ENCODE peak calls at places on chromosomes 16 and 17, in nine cellular contexts. One of them, this sample, is unnamed.

GRCh38 chr16:55588799-55589198 is 22.3 kb downstream of the CAPNS2 start:
- DNase-seq in Right ventricle myocardium superior: no peak
- DNase-seq in astrocyte of the spinal cord: no peak
- DNase-seq in cardiac fibroblast: no peak
- DNase-seq in naive thymus-derived CD8-positive, alpha-beta T cell: no peak
- DNase-seq in T-helper 9 cell: no peak
- DNase-seq in GM13977: no peak
- DNase-seq in skeletal muscle cell: no peak
- DNase-seq in memory B cell: no peak
- DNase-seq in this sample: no peak

GRCh38 chr16:53220585-53220984 is 165.8 kb downstream of the CHD9 start:
- DNase-seq in Right ventricle myocardium superior: no peak
- DNase-seq in astrocyte of the spinal cord: peak; percentile 26
- DNase-seq in cardiac fibroblast: peak; percentile 76
- DNase-seq in naive thymus-derived CD8-positive, alpha-beta T cell: peak; percentile 11
- DNase-seq in T-helper 9 cell: no peak
- DNase-seq in GM13977: no peak
- DNase-seq in skeletal muscle cell: peak; percentile 14
- DNase-seq in memory B cell: no peak
- DNase-seq in this sample: no peak

GRCh38 chr16:86158688-86159360 is 259.9 kb downstream of the IRF8 start:
- DNase-seq in Right ventricle myocardium superior: no peak
- DNase-seq in astrocyte of the spinal cord: no peak
- DNase-seq in cardiac fibroblast: peak; percentile 10
- DNase-seq in naive thymus-derived CD8-positive, alpha-beta T cell: no peak
- DNase-seq in T-helper 9 cell: no peak
- DNase-seq in GM13977: no peak
- DNase-seq in skeletal muscle cell: no peak
- DNase-seq in memory B cell: no peak
- DNase-seq in this sample: no peak

GRCh38 chr16:50940275-50940854 is 198.5 kb downstream of the CYLD start:
- DNase-seq in Right ventricle myocardium superior: no peak
- DNase-seq in astrocyte of the spinal cord: no peak
- DNase-seq in cardiac fibroblast: no peak
- DNase-seq in naive thymus-derived CD8-positive, alpha-beta T cell: no peak
- DNase-seq in T-helper 9 cell: no peak
- DNase-seq in GM13977: no peak
- DNase-seq in skeletal muscle cell: no peak
- DNase-seq in memory B cell: no peak
- DNase-seq in this sample: no peak

GRCh38 chr17:1474402-1475189 is 17.9 kb downstream of the MYO1C start:
- DNase-seq in Right ventricle myocardium superior: no peak
- DNase-seq in astrocyte of the spinal cord: no peak
- DNase-seq in cardiac fibroblast: no peak
- DNase-seq in naive thymus-derived CD8-positive, alpha-beta T cell: no peak
- DNase-seq in T-helper 9 cell: no peak
- DNase-seq in GM13977: peak; percentile 89
- DNase-seq in skeletal muscle cell: no peak
- DNase-seq in memory B cell: no peak
- DNase-seq in this sample: peak; percentile 84

GRCh38 chr16:87833548-87833947 is 35.8 kb downstream of the SLC7A5 start:
- DNase-seq in Right ventricle myocardium superior: no peak
- DNase-seq in astrocyte of the spinal cord: no peak
- DNase-seq in cardiac fibroblast: no peak
- DNase-seq in naive thymus-derived CD8-positive, alpha-beta T cell: no peak
- DNase-seq in T-helper 9 cell: no peak
- DNase-seq in GM13977: no peak
- DNase-seq in skeletal muscle cell: no peak
- DNase-seq in memory B cell: no peak
- DNase-seq in this sample: no peak

GRCh38 chr16:1774456-1774795 is 1.5 kb upstream of the MRPS34 start:
- DNase-seq in Right ventricle myocardium superior: no peak
- DNase-seq in astrocyte of the spinal cord: no peak
- DNase-seq in cardiac fibroblast: no peak
- DNase-seq in naive thymus-derived CD8-positive, alpha-beta T cell: no peak
- DNase-seq in T-helper 9 cell: no peak
- DNase-seq in GM13977: no peak
- DNase-seq in skeletal muscle cell: no peak
- DNase-seq in memory B cell: no peak
- DNase-seq in this sample: no peak

GRCh38 chr16:56930516-56931252 is 1.3 kb upstream of the HERPUD1 start:
- DNase-seq in Right ventricle myocardium superior: no peak
- DNase-seq in astrocyte of the spinal cord: no peak
- DNase-seq in cardiac fibroblast: no peak
- DNase-seq in naive thymus-derived CD8-positive, alpha-beta T cell: no peak
- DNase-seq in T-helper 9 cell: no peak
- DNase-seq in GM13977: no peak
- DNase-seq in skeletal muscle cell: no peak
- DNase-seq in memory B cell: no peak
- DNase-seq in this sample: no peak

GRCh38 chr17:45740553-45741330 is 43.4 kb upstream of the CRHR1 start:
- DNase-seq in Right ventricle myocardium superior: no peak
- DNase-seq in astrocyte of the spinal cord: peak; percentile 9
- DNase-seq in cardiac fibroblast: peak; percentile 35
- DNase-seq in naive thymus-derived CD8-positive, alpha-beta T cell: no peak
- DNase-seq in T-helper 9 cell: no peak
- DNase-seq in GM13977: peak; percentile 50
- DNase-seq in skeletal muscle cell: no peak
- DNase-seq in memory B cell: no peak
- DNase-seq in this sample: no peak

GRCh38 chr17:59542960-59543635 is 22.3 kb upstream of the DHX40 start:
- DNase-seq in Right ventricle myocardium superior: no peak
- DNase-seq in astrocyte of the spinal cord: no peak
- DNase-seq in cardiac fibroblast: no peak
- DNase-seq in naive thymus-derived CD8-positive, alpha-beta T cell: no peak
- DNase-seq in T-helper 9 cell: no peak
- DNase-seq in GM13977: no peak
- DNase-seq in skeletal muscle cell: no peak
- DNase-seq in memory B cell: no peak
- DNase-seq in this sample: no peak

GRCh38 chr17:8476741-8477140 is 41.1 kb downstream of the NDEL1 start:
- DNase-seq in Right ventricle myocardium superior: no peak
- DNase-seq in astrocyte of the spinal cord: no peak
- DNase-seq in cardiac fibroblast: no peak
- DNase-seq in naive thymus-derived CD8-positive, alpha-beta T cell: no peak
- DNase-seq in T-helper 9 cell: no peak
- DNase-seq in GM13977: no peak
- DNase-seq in skeletal muscle cell: no peak
- DNase-seq in memory B cell: no peak
- DNase-seq in this sample: no peak

GRCh38 chr17:59154721-59155438 is at the start of gene SKA2:
- DNase-seq in Right ventricle myocardium superior: peak; percentile 97
- DNase-seq in astrocyte of the spinal cord: no peak
- DNase-seq in cardiac fibroblast: no peak
- DNase-seq in naive thymus-derived CD8-positive, alpha-beta T cell: no peak
- DNase-seq in T-helper 9 cell: peak; percentile 90
- DNase-seq in GM13977: peak; percentile 85
- DNase-seq in skeletal muscle cell: no peak
- DNase-seq in memory B cell: peak; percentile 83
- DNase-seq in this sample: peak; percentile 67

GRCh38 chr16:89722392-89723278 is 1.3 kb downstream of the ZNF276 start:
- DNase-seq in Right ventricle myocardium superior: peak; percentile 89
- DNase-seq in astrocyte of the spinal cord: peak; percentile 39
- DNase-seq in cardiac fibroblast: peak; percentile 70
- DNase-seq in naive thymus-derived CD8-positive, alpha-beta T cell: peak; percentile 72
- DNase-seq in T-helper 9 cell: peak; percentile 55
- DNase-seq in GM13977: peak; percentile 66
- DNase-seq in skeletal muscle cell: no peak
- DNase-seq in memory B cell: peak; percentile 48
- DNase-seq in this sample: no peak

GRCh38 chr17:81702934-81703746 is at the start of gene MRPL12:
- DNase-seq in Right ventricle myocardium superior: peak; percentile 97
- DNase-seq in astrocyte of the spinal cord: peak; percentile 91
- DNase-seq in cardiac fibroblast: peak; percentile 93
- DNase-seq in naive thymus-derived CD8-positive, alpha-beta T cell: peak; percentile 79
- DNase-seq in T-helper 9 cell: peak; percentile 84
- DNase-seq in GM13977: peak; percentile 99
- DNase-seq in skeletal muscle cell: peak; percentile 70
- DNase-seq in memory B cell: peak; percentile 86
- DNase-seq in this sample: peak; percentile 99

GRCh38 chr16:24298539-24298938 is 42.4 kb downstream of the CACNG3 start:
- DNase-seq in Right ventricle myocardium superior: no peak
- DNase-seq in astrocyte of the spinal cord: no peak
- DNase-seq in cardiac fibroblast: no peak
- DNase-seq in naive thymus-derived CD8-positive, alpha-beta T cell: no peak
- DNase-seq in T-helper 9 cell: no peak
- DNase-seq in GM13977: no peak
- DNase-seq in skeletal muscle cell: no peak
- DNase-seq in memory B cell: no peak
- DNase-seq in this sample: no peak

GRCh38 chr16:4101421-4102275 is 14.6 kb downstream of the ADCY9 start:
- DNase-seq in Right ventricle myocardium superior: no peak
- DNase-seq in astrocyte of the spinal cord: no peak
- DNase-seq in cardiac fibroblast: peak; percentile 71
- DNase-seq in naive thymus-derived CD8-positive, alpha-beta T cell: no peak
- DNase-seq in T-helper 9 cell: no peak
- DNase-seq in GM13977: no peak
- DNase-seq in skeletal muscle cell: peak; percentile 39
- DNase-seq in memory B cell: no peak
- DNase-seq in this sample: no peak

GRCh38 chr17:73489991-73490390 is 154.3 kb downstream of the SDK2 start:
- DNase-seq in Right ventricle myocardium superior: no peak
- DNase-seq in astrocyte of the spinal cord: no peak
- DNase-seq in cardiac fibroblast: no peak
- DNase-seq in naive thymus-derived CD8-positive, alpha-beta T cell: no peak
- DNase-seq in T-helper 9 cell: no peak
- DNase-seq in GM13977: no peak
- DNase-seq in skeletal muscle cell: no peak
- DNase-seq in memory B cell: no peak
- DNase-seq in this sample: no peak

GRCh38 chr17:17376362-17376761 is 73.2 kb downstream of the NT5M start:
- DNase-seq in Right ventricle myocardium superior: no peak
- DNase-seq in astrocyte of the spinal cord: no peak
- DNase-seq in cardiac fibroblast: peak; percentile 79
- DNase-seq in naive thymus-derived CD8-positive, alpha-beta T cell: no peak
- DNase-seq in T-helper 9 cell: no peak
- DNase-seq in GM13977: no peak
- DNase-seq in skeletal muscle cell: no peak
- DNase-seq in memory B cell: no peak
- DNase-seq in this sample: no peak

GRCh38 chr17:43766413-43767052 is 7.9 kb upstream of the SOST start:
- DNase-seq in Right ventricle myocardium superior: peak; percentile 80
- DNase-seq in astrocyte of the spinal cord: peak; percentile 20
- DNase-seq in cardiac fibroblast: peak; percentile 73
- DNase-seq in naive thymus-derived CD8-positive, alpha-beta T cell: peak; percentile 14
- DNase-seq in T-helper 9 cell: peak; percentile 49
- DNase-seq in GM13977: no peak
- DNase-seq in skeletal muscle cell: no peak
- DNase-seq in memory B cell: peak; percentile 50
- DNase-seq in this sample: no peak

GRCh38 chr17:31508310-31509094 is 117.0 kb downstream of the RAB11FIP4 start:
- DNase-seq in Right ventricle myocardium superior: no peak
- DNase-seq in astrocyte of the spinal cord: no peak
- DNase-seq in cardiac fibroblast: no peak
- DNase-seq in naive thymus-derived CD8-positive, alpha-beta T cell: peak; percentile 84
- DNase-seq in T-helper 9 cell: peak; percentile 47
- DNase-seq in GM13977: peak; percentile 71
- DNase-seq in skeletal muscle cell: no peak
- DNase-seq in memory B cell: peak; percentile 41
- DNase-seq in this sample: no peak

GRCh38 chr16:56974549-56975300 is 13.0 kb downstream of the CETP start:
- DNase-seq in Right ventricle myocardium superior: no peak
- DNase-seq in astrocyte of the spinal cord: no peak
- DNase-seq in cardiac fibroblast: no peak
- DNase-seq in naive thymus-derived CD8-positive, alpha-beta T cell: no peak
- DNase-seq in T-helper 9 cell: no peak
- DNase-seq in GM13977: no peak
- DNase-seq in skeletal muscle cell: no peak
- DNase-seq in memory B cell: no peak
- DNase-seq in this sample: no peak

GRCh38 chr16:4055748-4056147 is 60.5 kb downstream of the ADCY9 start:
- DNase-seq in Right ventricle myocardium superior: no peak
- DNase-seq in astrocyte of the spinal cord: no peak
- DNase-seq in cardiac fibroblast: no peak
- DNase-seq in naive thymus-derived CD8-positive, alpha-beta T cell: no peak
- DNase-seq in T-helper 9 cell: no peak
- DNase-seq in GM13977: no peak
- DNase-seq in skeletal muscle cell: no peak
- DNase-seq in memory B cell: no peak
- DNase-seq in this sample: no peak